ENCODE peak calls at places on chromosomes 12 and 14, in four cellular contexts. One of them, this sample, is unnamed.

GRCh38 chr12:14962180-14962579 is 779 bp upstream of the ARHGDIB start:
- DNase-seq in A673: no peak
- DNase-seq in ovary: no peak
- DNase-seq in CD8-positive, alpha-beta memory T cell: no peak
- DNase-seq in this sample: no peak

GRCh38 chr12:470133-470532 is 10.4 kb downstream of the B4GALNT3 start:
- DNase-seq in CD8-positive, alpha-beta memory T cell: no peak
- DNase-seq in ovary: no peak
- DNase-seq in A673: peak; percentile 41
- DNase-seq in this sample: no peak

GRCh38 chr14:68458840-68459469 is 333.9 kb downstream of the ZFP36L1 start:
- DNase-seq in CD8-positive, alpha-beta memory T cell: no peak
- DNase-seq in ovary: no peak
- DNase-seq in A673: peak; percentile 29
- DNase-seq in this sample: peak; percentile 83

GRCh38 chr12:84913151-84913550 is 552 bp upstream of the SLC6A15 start:
- DNase-seq in CD8-positive, alpha-beta memory T cell: no peak
- DNase-seq in ovary: no peak
- DNase-seq in A673: no peak
- DNase-seq in this sample: no peak

GRCh38 chr12:132569856-132570480 is 40.4 kb downstream of the LRCOL1 start:
- DNase-seq in ovary: no peak
- DNase-seq in CD8-positive, alpha-beta memory T cell: no peak
- DNase-seq in A673: no peak
- DNase-seq in this sample: no peak

GRCh38 chr12:9651265-9651729 is 18.2 kb upstream of the CLEC2D start:
- DNase-seq in CD8-positive, alpha-beta memory T cell: no peak
- DNase-seq in ovary: no peak
- DNase-seq in A673: no peak
- DNase-seq in this sample: peak; percentile 58

GRCh38 chr14:54369343-54369742 is 27.5 kb upstream of the CDKN3 start:
- DNase-seq in ovary: no peak
- DNase-seq in A673: no peak
- DNase-seq in CD8-positive, alpha-beta memory T cell: no peak
- DNase-seq in this sample: no peak

GRCh38 chr14:95196268-95196667 is 38.9 kb upstream of the DICER1 start:
- DNase-seq in CD8-positive, alpha-beta memory T cell: no peak
- DNase-seq in A673: peak; percentile 42
- DNase-seq in ovary: no peak
- DNase-seq in this sample: no peak

GRCh38 chr12:108091351-108091750 is 37.7 kb upstream of the WSCD2 start:
- DNase-seq in A673: no peak
- DNase-seq in ovary: no peak
- DNase-seq in CD8-positive, alpha-beta memory T cell: no peak
- DNase-seq in this sample: no peak

GRCh38 chr14:83217492-83217891 is 1683.8 kb upstream of the SEL1L start:
- DNase-seq in CD8-positive, alpha-beta memory T cell: no peak
- DNase-seq in ovary: no peak
- DNase-seq in A673: peak; percentile 53
- DNase-seq in this sample: peak; percentile 93

GRCh38 chr14:101077511-101078074 is 174.1 kb upstream of the RTL1 start:
- DNase-seq in A673: peak; percentile 18
- DNase-seq in CD8-positive, alpha-beta memory T cell: no peak
- DNase-seq in ovary: peak; percentile 28
- DNase-seq in this sample: peak; percentile 48

GRCh38 chr12:68482660-68483059 is 128.0 kb upstream of the RAP1B start:
- DNase-seq in A673: peak; percentile 13
- DNase-seq in ovary: no peak
- DNase-seq in CD8-positive, alpha-beta memory T cell: peak; percentile 4
- DNase-seq in this sample: peak; percentile 24

GRCh38 chr14:75978249-75978731 is 3.5 kb downstream of the TGFB3 start:
- DNase-seq in CD8-positive, alpha-beta memory T cell: no peak
- DNase-seq in A673: no peak
- DNase-seq in ovary: no peak
- DNase-seq in this sample: peak; percentile 53

GRCh38 chr14:104968541-104969401 is 9.4 kb downstream of the AHNAK2 start:
- DNase-seq in A673: peak; percentile 36
- DNase-seq in ovary: peak; percentile 39
- DNase-seq in CD8-positive, alpha-beta memory T cell: no peak
- DNase-seq in this sample: peak; percentile 62

DNA sequence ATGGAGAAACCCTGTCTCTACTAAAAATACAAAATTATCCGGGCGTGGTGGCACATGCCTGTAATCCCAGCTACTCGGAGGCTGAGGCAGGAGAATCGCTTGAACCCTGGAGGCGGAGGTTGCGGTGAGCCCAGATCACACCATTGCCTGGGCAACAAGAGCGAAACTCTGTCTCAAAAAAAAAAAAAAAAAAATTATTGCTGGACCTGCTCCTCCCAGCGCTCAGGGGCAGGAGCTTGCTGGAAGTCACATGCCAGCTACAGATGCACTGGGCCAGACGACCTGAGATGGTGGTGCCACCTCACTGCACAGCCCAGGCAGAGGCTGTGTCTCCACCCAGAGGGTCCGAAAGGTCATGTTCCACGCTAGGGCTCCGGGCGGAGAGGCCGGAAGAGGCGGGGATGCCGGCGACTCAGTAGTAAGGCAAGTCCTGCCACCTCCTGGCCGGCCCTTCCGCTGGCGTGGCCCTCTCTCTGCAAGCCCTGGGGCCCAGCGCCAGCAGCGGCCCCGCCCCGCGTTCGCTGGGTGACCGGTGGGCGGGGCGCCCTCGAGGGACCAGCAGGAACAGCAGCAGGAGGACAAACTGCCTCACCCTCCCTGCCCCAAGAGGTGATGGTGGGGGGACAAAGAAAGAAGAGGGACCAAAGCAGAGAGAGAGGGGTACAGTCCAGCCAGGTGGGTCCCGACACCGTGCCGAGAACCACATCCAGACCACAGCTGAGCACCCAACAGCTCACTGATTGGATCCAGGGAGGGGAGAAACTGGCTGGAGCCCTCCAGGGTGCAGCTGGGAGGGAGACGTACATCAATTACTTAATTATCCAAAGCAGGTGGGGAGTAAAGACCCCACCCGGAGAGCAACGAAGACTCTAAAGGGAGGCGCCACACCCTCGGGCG is 3.6 kb upstream of the RHOF start:
- DNase-seq in CD8-positive, alpha-beta memory T cell: no peak
- DNase-seq in ovary: peak; percentile 84
- DNase-seq in A673: no peak
- DNase-seq in this sample: peak; percentile 97
- H3K4me3 ChIP-seq in CD8-positive, alpha-beta memory T cell: peak overlapping the region; percentile 56
- H3K4me3 ChIP-seq in ovary: peak overlapping the region; percentile 2
- H3K4me3 ChIP-seq in A673: no peak overlapping the region
- H3K4me3 ChIP-seq in this sample: peak overlapping the region; percentile 51

GRCh38 chr12:13198240-13198639 is 1.7 kb downstream of the EMP1 start:
- DNase-seq in ovary: no peak
- DNase-seq in A673: no peak
- DNase-seq in CD8-positive, alpha-beta memory T cell: no peak
- DNase-seq in this sample: no peak
- H3K4me3 ChIP-seq in ovary: peak overlapping the region; percentile 52
- H3K4me3 ChIP-seq in A673: peak overlapping the region; percentile 44
- H3K4me3 ChIP-seq in CD8-positive, alpha-beta memory T cell: no peak overlapping the region
- H3K4me3 ChIP-seq in this sample: peak overlapping the region; percentile 87

DNA sequence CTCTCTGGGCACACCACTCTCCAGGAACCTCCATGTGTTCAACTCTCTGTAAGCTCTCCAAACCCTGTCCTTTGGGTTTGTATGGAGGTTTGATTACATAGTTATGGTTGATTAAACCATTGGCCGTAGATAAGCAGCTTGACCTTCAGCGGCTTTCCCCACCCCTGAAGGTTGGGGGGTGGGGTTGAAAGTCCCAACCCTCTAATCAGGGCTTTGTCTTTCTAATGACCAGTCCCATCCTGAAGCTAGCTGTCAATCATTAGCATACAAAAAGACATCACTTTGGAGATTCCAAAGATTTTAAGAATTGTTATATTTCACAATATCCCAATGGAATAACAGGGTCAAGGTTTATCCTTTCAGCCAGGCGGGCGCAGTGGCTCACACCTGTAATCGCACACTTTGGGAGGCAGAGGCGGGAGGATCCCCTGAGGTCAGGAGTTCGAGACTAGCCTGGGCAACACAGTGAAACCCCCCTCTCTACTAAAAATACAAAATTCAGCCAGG is 8.4 kb downstream of the FAM186A start:
- DNase-seq in ovary: no peak
- DNase-seq in CD8-positive, alpha-beta memory T cell: no peak
- DNase-seq in A673: no peak
- DNase-seq in this sample: no peak
- H3K4me3 ChIP-seq in ovary: no peak overlapping the region
- H3K4me3 ChIP-seq in CD8-positive, alpha-beta memory T cell: no peak overlapping the region
- H3K4me3 ChIP-seq in A673: no peak overlapping the region
- H3K4me3 ChIP-seq in this sample: no peak overlapping the region

GRCh38 chr12:58916891-58917570 is 3.3 kb downstream of the LRIG3 start:
- DNase-seq in ovary: no peak
- DNase-seq in CD8-positive, alpha-beta memory T cell: no peak
- DNase-seq in A673: peak; percentile 83
- DNase-seq in this sample: peak; percentile 56
- H3K4me3 ChIP-seq in ovary: peak overlapping the region; percentile 85
- H3K4me3 ChIP-seq in CD8-positive, alpha-beta memory T cell: no peak overlapping the region
- H3K4me3 ChIP-seq in A673: peak overlapping the region; percentile 67
- H3K4me3 ChIP-seq in this sample: peak overlapping the region; percentile 69

GRCh38 chr12:57455374-57456144 is 452 bp downstream of the INHBE start:
- DNase-seq in A673: no peak
- DNase-seq in ovary: no peak
- DNase-seq in CD8-positive, alpha-beta memory T cell: no peak
- DNase-seq in this sample: no peak
- H3K4me3 ChIP-seq in A673: no peak overlapping the region
- H3K4me3 ChIP-seq in ovary: no peak overlapping the region
- H3K4me3 ChIP-seq in CD8-positive, alpha-beta memory T cell: no peak overlapping the region
- H3K4me3 ChIP-seq in this sample: no peak overlapping the region